ENCODE peak calls at places on chromosomes 3 and 15, in four cellular contexts. B is A549; F is HepG2; T is CD8-positive, alpha-beta T cell. G is an unnamed sample.

GRCh38 chr15:31360158-31360561 is 33.5 kb downstream of the KLF13 start:
- DNase-seq in B (no peak), F (no peak), T (no peak), G (no peak)

GRCh38 chr15:27744651-27745050 is 354.5 kb downstream of the OCA2 start:
- DNase-seq in B (no peak), F (no peak), T (no peak), G (no peak)

GRCh38 chr15:29939404-29939803 is 117.1 kb upstream of the TJP1 start:
- DNase-seq in B (no peak), F (no peak), T (no peak), G (no peak)

GRCh38 chr3:85781806-85782205 is 823.0 kb downstream of the CADM2 start:
- DNase-seq in B (no peak), F (no peak), T (no peak), G (no peak)

GRCh38 chr3:189132901-189133300 is 38.9 kb upstream of the TPRG1 start:
- DNase-seq in B (no peak), F (no peak), T (no peak), G (no peak)

GRCh38 chr15:70297465-70298152 is 199.9 kb upstream of the TLE3 start:
- DNase-seq in B (no peak), F (no peak), T (no peak), G (no peak)

GRCh38 chr3:195908439-195909293 is at the start of gene TNK2:
- DNase-seq in B (peak; percentile 19), F (no peak), T (no peak), G (no peak)

GRCh38 chr3:150040097-150040496 is 69.4 kb upstream of the PFN2 start:
- DNase-seq in B (no peak), F (no peak), T (no peak), G (no peak)

GRCh38 chr15:81118361-81118760 is 15.7 kb upstream of the CFAP161 start:
- DNase-seq in B (no peak), F (no peak), T (no peak), G (no peak)

GRCh38 chr3:93962798-93963197 is 10.9 kb downstream of the PROS1 start:
- DNase-seq in B (no peak), F (no peak), T (no peak), G (no peak)
- TF ChIP-seq CTCF in B (no peak), F (no peak), T (no peak), G (no peak)

DNA sequence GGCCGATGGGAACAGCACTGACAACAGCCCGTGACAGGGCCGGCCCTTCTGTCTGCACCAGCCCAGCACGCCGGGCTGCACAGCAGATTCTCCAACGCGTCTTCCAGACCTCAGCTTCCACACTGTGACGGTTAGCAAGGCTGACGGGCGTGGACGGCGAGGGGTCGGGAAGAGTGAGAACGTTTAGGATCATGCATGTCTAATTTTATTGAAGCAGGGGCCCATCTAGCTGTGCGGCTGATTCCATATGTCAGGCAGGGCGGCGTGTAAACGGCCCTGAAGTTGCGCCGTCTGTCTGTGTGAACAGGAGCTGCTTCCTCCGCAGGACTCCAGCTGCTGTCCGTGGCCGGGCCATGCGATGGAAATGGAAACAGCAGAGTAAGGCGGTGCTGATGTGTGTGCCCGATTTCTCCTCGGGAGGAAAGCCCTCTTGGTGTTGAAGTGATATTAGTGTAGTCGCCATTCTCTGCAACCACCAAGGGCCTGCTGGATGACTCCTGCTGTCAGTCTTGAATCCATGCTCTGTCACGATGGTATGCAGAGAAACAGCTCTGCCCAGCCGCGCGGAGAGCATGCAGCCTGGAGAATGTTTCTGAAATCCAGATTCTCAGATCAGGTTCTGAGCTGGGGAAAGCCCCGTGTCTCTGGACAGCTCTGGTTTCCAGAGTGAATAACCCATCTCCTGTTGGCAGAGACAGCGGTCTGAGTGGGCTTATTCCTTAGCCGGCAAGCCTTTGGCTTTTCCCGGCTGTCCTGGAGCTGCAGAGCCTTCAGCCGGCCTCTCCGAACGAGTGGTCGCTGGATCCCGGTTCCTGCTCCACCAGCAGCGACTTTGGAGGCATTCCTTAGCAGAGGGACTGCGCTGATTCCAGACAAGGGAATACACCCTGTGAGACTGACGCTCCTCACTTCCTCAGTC is 158.1 kb upstream of the UBE3A start:
- DNase-seq in B (no peak), F (no peak), T (no peak), G (no peak)
- H3K4me3 ChIP-seq in B (no peak overlapping the region), F (no peak overlapping the region), T (no peak overlapping the region), G (no peak overlapping the region)

DNA sequence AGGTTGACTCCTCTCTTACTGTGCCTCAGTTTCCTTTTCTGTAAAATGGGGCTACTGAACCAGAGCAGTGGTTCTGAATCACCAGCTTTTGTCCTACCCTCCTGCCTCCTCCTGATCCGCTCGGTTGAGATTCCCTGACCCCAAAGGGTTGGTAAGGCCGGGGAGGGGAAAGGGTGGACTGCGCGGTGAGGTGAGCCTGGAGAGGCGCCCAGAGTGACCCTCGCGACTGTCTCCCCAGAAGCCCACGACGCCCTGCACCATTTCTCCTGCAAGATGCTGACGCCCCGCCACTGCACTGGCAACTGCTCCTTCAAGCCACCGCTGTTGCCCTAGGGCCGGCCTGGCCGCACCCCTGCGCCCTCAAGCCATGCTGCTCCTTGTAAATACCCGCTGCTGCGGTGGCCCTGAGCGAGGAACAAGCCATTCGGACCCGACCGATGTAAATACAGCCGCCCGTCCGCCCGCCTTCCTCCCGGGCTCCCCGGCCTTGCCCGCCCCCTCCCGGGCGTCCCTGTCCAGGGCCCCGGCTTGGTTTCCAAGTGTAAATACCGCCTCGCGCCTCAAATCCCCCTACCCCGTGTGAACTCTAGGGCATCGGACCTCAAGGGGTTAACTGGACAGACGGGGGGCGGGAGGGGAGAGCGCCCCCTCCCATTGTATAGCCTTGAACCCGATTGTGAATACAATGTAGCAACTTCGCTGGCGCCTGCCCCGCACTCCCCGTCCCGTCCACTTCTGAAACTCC is 6.2 kb downstream of the RNU6-1 start:
- DNase-seq in B (peak; percentile 75), F (peak; percentile 34), T (no peak), G (no peak)
- TF ChIP-seq CTCF in B (peak; percentile 55), F (peak; percentile 81), T (peak; percentile 40), G (peak; percentile 58)

DNA sequence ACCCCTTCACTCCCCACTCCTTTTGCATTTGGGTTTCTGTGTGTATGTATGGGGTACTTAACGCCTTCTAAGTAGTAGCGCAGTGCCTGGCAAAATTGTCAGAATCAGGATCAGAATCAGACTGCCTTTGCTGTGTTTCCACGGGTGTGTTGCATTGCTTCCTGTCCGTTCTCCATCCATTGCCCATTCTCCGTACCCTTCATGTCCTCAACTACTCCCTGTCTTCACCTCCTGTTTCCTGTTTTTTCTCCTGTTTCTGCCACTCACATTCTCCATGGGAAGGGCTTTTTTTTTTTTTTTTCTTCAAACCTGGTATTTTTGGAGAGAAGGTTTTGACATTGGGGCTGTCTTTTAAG is 112.9 kb downstream of the FNDC3B start:
- DNase-seq in B (no peak), F (no peak), T (no peak), G (no peak)
- H3K4me3 ChIP-seq in B (no peak overlapping the region), F (no peak overlapping the region), T (no peak overlapping the region), G (peak overlapping the region; percentile 8)

GRCh38 chr3:56748663-56749231 is 53.0 kb downstream of the ARHGEF3 start:
- DNase-seq in B (no peak), F (peak; percentile 4), T (no peak), G (no peak)

GRCh38 chr3:56758539-56758981 is 43.2 kb downstream of the ARHGEF3 start:
- DNase-seq in B (peak; percentile 7), F (peak; percentile 86), T (no peak), G (peak; percentile 92)

GRCh38 chr3:56754753-56755365 is 46.9 kb downstream of the ARHGEF3 start:
- DNase-seq in B (no peak), F (no peak), T (peak; percentile 4), G (no peak)

GRCh38 chr3:56751056-56751455 is 50.7 kb downstream of the ARHGEF3 start:
- DNase-seq in B (no peak), F (no peak), T (no peak), G (no peak)

GRCh38 chr3:56753206-56753605 is 48.5 kb downstream of the ARHGEF3 start:
- DNase-seq in B (no peak), F (no peak), T (no peak), G (no peak)
- TF ChIP-seq CTCF in B (no peak), F (no peak), T (no peak), G (no peak)

GRCh38 chr15:73696641-73697001 is 12.4 kb downstream of the CD276 start:
- DNase-seq in B (no peak), F (no peak), T (no peak), G (no peak)
- H3K4me3 ChIP-seq in B (no peak overlapping the region), F (no peak overlapping the region), T (no peak overlapping the region), G (no peak overlapping the region)

GRCh38 chr3:101156787-101157345 is 163.5 kb downstream of the IMPG2 start:
- DNase-seq in B (no peak), F (no peak), T (no peak), G (no peak)
- TF ChIP-seq CTCF in B (no peak), F (no peak), T (no peak), G (no peak)

GRCh38 chr15:43103939-43104338 is 1.9 kb downstream of the UBR1 start:
- DNase-seq in B (no peak), F (no peak), T (no peak), G (no peak)
- H3K4me3 ChIP-seq in B (no peak overlapping the region), F (no peak overlapping the region), T (no peak overlapping the region), G (no peak overlapping the region)

GRCh38 chr3:154095832-154096421 is 25.3 kb upstream of the ARHGEF26 start:
- DNase-seq in B (no peak), F (peak; percentile 12), T (no peak), G (no peak)
- TF ChIP-seq CTCF in B (peak; percentile 74), F (peak; percentile 47), T (no peak), G (peak; percentile 15)

DNA sequence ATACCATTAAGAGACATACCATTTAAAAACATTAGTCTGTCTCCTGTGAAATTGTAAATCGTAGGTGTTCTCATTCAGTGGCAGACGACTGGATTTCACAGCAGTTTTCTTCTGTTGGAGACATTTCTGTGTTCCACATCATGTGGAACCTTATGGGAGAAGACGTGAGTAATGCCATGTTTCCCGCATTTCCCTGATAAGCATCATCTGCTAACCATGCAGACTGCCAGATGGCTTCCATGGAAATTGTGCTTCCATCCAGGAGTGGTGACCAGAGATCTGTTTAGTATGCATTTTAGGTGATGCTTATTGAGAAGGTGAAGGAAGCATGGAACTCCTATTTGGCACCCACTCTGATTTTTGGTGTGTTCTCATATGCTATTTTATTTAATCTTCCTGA is 28.4 kb upstream of the ST3GAL6 start:
- DNase-seq in B (no peak), F (no peak), T (no peak), G (no peak)
- H3K4me3 ChIP-seq in B (no peak overlapping the region), F (no peak overlapping the region), T (no peak overlapping the region), G (no peak overlapping the region)